ENCODE peak calls at places on chromosomes 11 and 22, in eight cellular contexts. One of them, this sample, is unnamed.

GRCh38 chr11:85821636-85822035 is 10.7 kb upstream of the SYTL2 start:
- DNase-seq in AG09309: no peak
- DNase-seq in AG04450: no peak
- DNase-seq in transverse colon: peak; percentile 45
- DNase-seq in neural progenitor cell: no peak
- DNase-seq in fibroblast of pulmonary artery: peak; percentile 9
- DNase-seq in neural crest cell: no peak
- DNase-seq in activated CD8-positive, alpha-beta T cell treated with anti-CD3 and anti-CD28 coated beads for 36 hours: peak; percentile 27
- DNase-seq in this sample: no peak

GRCh38 chr11:69640260-69640994 is 529 bp upstream of the CCND1 start:
- DNase-seq in AG09309: no peak
- DNase-seq in AG04450: no peak
- DNase-seq in transverse colon: peak; percentile 49
- DNase-seq in neural progenitor cell: peak; percentile 48
- DNase-seq in fibroblast of pulmonary artery: peak; percentile 28
- DNase-seq in neural crest cell: no peak
- DNase-seq in activated CD8-positive, alpha-beta T cell treated with anti-CD3 and anti-CD28 coated beads for 36 hours: peak; percentile 13
- DNase-seq in this sample: peak; percentile 80

GRCh38 chr11:130592056-130592455 is 143.6 kb downstream of the ADAMTS15 start:
- DNase-seq in AG09309: no peak
- DNase-seq in AG04450: no peak
- DNase-seq in transverse colon: no peak
- DNase-seq in neural progenitor cell: no peak
- DNase-seq in fibroblast of pulmonary artery: peak; percentile 54
- DNase-seq in neural crest cell: no peak
- DNase-seq in activated CD8-positive, alpha-beta T cell treated with anti-CD3 and anti-CD28 coated beads for 36 hours: no peak
- DNase-seq in this sample: no peak

GRCh38 chr22:47051435-47052175 is 289.2 kb downstream of the TBC1D22A start:
- DNase-seq in AG09309: no peak
- DNase-seq in AG04450: no peak
- DNase-seq in transverse colon: no peak
- DNase-seq in neural progenitor cell: peak; percentile 49
- DNase-seq in fibroblast of pulmonary artery: no peak
- DNase-seq in neural crest cell: no peak
- DNase-seq in activated CD8-positive, alpha-beta T cell treated with anti-CD3 and anti-CD28 coated beads for 36 hours: no peak
- DNase-seq in this sample: peak; percentile 40

GRCh38 chr11:46628961-46629360 is 11.6 kb downstream of the ATG13 start:
- DNase-seq in AG09309: no peak
- DNase-seq in AG04450: no peak
- DNase-seq in transverse colon: no peak
- DNase-seq in neural progenitor cell: no peak
- DNase-seq in fibroblast of pulmonary artery: no peak
- DNase-seq in neural crest cell: no peak
- DNase-seq in activated CD8-positive, alpha-beta T cell treated with anti-CD3 and anti-CD28 coated beads for 36 hours: no peak
- DNase-seq in this sample: no peak

GRCh38 chr11:120512727-120513435 is 1.3 kb downstream of the GRIK4 start:
- DNase-seq in AG09309: no peak
- DNase-seq in AG04450: no peak
- DNase-seq in transverse colon: no peak
- DNase-seq in neural progenitor cell: no peak
- DNase-seq in fibroblast of pulmonary artery: no peak
- DNase-seq in neural crest cell: no peak
- DNase-seq in activated CD8-positive, alpha-beta T cell treated with anti-CD3 and anti-CD28 coated beads for 36 hours: no peak
- DNase-seq in this sample: no peak

GRCh38 chr11:47248664-47249377 is at the start of gene ACP2:
- DNase-seq in AG09309: no peak
- DNase-seq in AG04450: peak; percentile 72
- DNase-seq in transverse colon: peak; percentile 91
- DNase-seq in neural progenitor cell: peak; percentile 90
- DNase-seq in fibroblast of pulmonary artery: peak; percentile 91
- DNase-seq in neural crest cell: peak; percentile 84
- DNase-seq in activated CD8-positive, alpha-beta T cell treated with anti-CD3 and anti-CD28 coated beads for 36 hours: peak; percentile 94
- DNase-seq in this sample: peak; percentile 95

GRCh38 chr11:6925636-6926207 is 504 bp upstream of the ZNF215 start:
- DNase-seq in AG09309: no peak
- DNase-seq in AG04450: no peak
- DNase-seq in transverse colon: no peak
- DNase-seq in neural progenitor cell: peak; percentile 42
- DNase-seq in fibroblast of pulmonary artery: peak; percentile 35
- DNase-seq in neural crest cell: peak; percentile 7
- DNase-seq in activated CD8-positive, alpha-beta T cell treated with anti-CD3 and anti-CD28 coated beads for 36 hours: no peak
- DNase-seq in this sample: no peak

GRCh38 chr11:68997124-68997994 is 15.7 kb downstream of the MRGPRF start:
- DNase-seq in AG09309: no peak
- DNase-seq in AG04450: no peak
- DNase-seq in transverse colon: peak; percentile 5
- DNase-seq in neural progenitor cell: no peak
- DNase-seq in fibroblast of pulmonary artery: no peak
- DNase-seq in neural crest cell: no peak
- DNase-seq in activated CD8-positive, alpha-beta T cell treated with anti-CD3 and anti-CD28 coated beads for 36 hours: no peak
- DNase-seq in this sample: peak; percentile 34

GRCh38 chr11:92782806-92783205 is 186.6 kb upstream of the MTNR1B start:
- DNase-seq in AG09309: no peak
- DNase-seq in AG04450: no peak
- DNase-seq in transverse colon: no peak
- DNase-seq in neural progenitor cell: no peak
- DNase-seq in fibroblast of pulmonary artery: no peak
- DNase-seq in neural crest cell: no peak
- DNase-seq in activated CD8-positive, alpha-beta T cell treated with anti-CD3 and anti-CD28 coated beads for 36 hours: no peak
- DNase-seq in this sample: no peak

GRCh38 chr11:34266090-34266912 is 91.5 kb downstream of the ABTB2 start:
- DNase-seq in AG09309: peak; percentile 82
- DNase-seq in AG04450: peak; percentile 84
- DNase-seq in transverse colon: no peak
- DNase-seq in neural progenitor cell: no peak
- DNase-seq in fibroblast of pulmonary artery: peak; percentile 97
- DNase-seq in neural crest cell: no peak
- DNase-seq in activated CD8-positive, alpha-beta T cell treated with anti-CD3 and anti-CD28 coated beads for 36 hours: no peak
- DNase-seq in this sample: no peak

GRCh38 chr11:36376888-36377758 is 81.0 kb downstream of the PRR5L start:
- DNase-seq in AG09309: no peak
- DNase-seq in AG04450: no peak
- DNase-seq in transverse colon: peak; percentile 78
- DNase-seq in neural progenitor cell: peak; percentile 85
- DNase-seq in fibroblast of pulmonary artery: peak; percentile 60
- DNase-seq in neural crest cell: peak; percentile 58
- DNase-seq in activated CD8-positive, alpha-beta T cell treated with anti-CD3 and anti-CD28 coated beads for 36 hours: peak; percentile 70
- DNase-seq in this sample: peak; percentile 84

GRCh38 chr22:20180245-20180630 is 29.4 kb upstream of the CCDC188 start:
- DNase-seq in AG09309: no peak
- DNase-seq in AG04450: no peak
- DNase-seq in transverse colon: no peak
- DNase-seq in neural progenitor cell: peak; percentile 49
- DNase-seq in fibroblast of pulmonary artery: no peak
- DNase-seq in neural crest cell: no peak
- DNase-seq in activated CD8-positive, alpha-beta T cell treated with anti-CD3 and anti-CD28 coated beads for 36 hours: no peak
- DNase-seq in this sample: no peak
- TF ChIP-seq CTCF in AG09309: peak; percentile 35
- TF ChIP-seq CTCF in AG04450: peak; percentile 14
- TF ChIP-seq CTCF in transverse colon: no peak
- TF ChIP-seq CTCF in neural progenitor cell: peak; percentile 57
- TF ChIP-seq CTCF in fibroblast of pulmonary artery: peak; percentile 4
- TF ChIP-seq CTCF in neural crest cell: peak; percentile 43
- TF ChIP-seq CTCF in activated CD8-positive, alpha-beta T cell treated with anti-CD3 and anti-CD28 coated beads for 36 hours: no peak
- TF ChIP-seq CTCF in this sample: no peak

GRCh38 chr11:23751280-23751679 is 745.6 kb upstream of the LUZP2 start:
- DNase-seq in AG09309: no peak
- DNase-seq in AG04450: no peak
- DNase-seq in transverse colon: no peak
- DNase-seq in neural progenitor cell: no peak
- DNase-seq in fibroblast of pulmonary artery: no peak
- DNase-seq in neural crest cell: no peak
- DNase-seq in activated CD8-positive, alpha-beta T cell treated with anti-CD3 and anti-CD28 coated beads for 36 hours: no peak
- DNase-seq in this sample: no peak
- TF ChIP-seq CTCF in AG09309: no peak
- TF ChIP-seq CTCF in AG04450: no peak
- TF ChIP-seq CTCF in transverse colon: no peak
- TF ChIP-seq CTCF in neural progenitor cell: no peak
- TF ChIP-seq CTCF in fibroblast of pulmonary artery: no peak
- TF ChIP-seq CTCF in neural crest cell: no peak
- TF ChIP-seq CTCF in activated CD8-positive, alpha-beta T cell treated with anti-CD3 and anti-CD28 coated beads for 36 hours: no peak
- TF ChIP-seq CTCF in this sample: no peak

GRCh38 chr22:24157783-24158170 is 23.5 kb upstream of the SUSD2 start:
- DNase-seq in AG09309: no peak
- DNase-seq in AG04450: no peak
- DNase-seq in transverse colon: no peak
- DNase-seq in neural progenitor cell: no peak
- DNase-seq in fibroblast of pulmonary artery: no peak
- DNase-seq in neural crest cell: no peak
- DNase-seq in activated CD8-positive, alpha-beta T cell treated with anti-CD3 and anti-CD28 coated beads for 36 hours: peak; percentile 52
- DNase-seq in this sample: no peak
- TF ChIP-seq CTCF in AG09309: no peak
- TF ChIP-seq CTCF in AG04450: peak; percentile 5
- TF ChIP-seq CTCF in transverse colon: no peak
- TF ChIP-seq CTCF in neural progenitor cell: no peak
- TF ChIP-seq CTCF in fibroblast of pulmonary artery: no peak
- TF ChIP-seq CTCF in neural crest cell: no peak
- TF ChIP-seq CTCF in activated CD8-positive, alpha-beta T cell treated with anti-CD3 and anti-CD28 coated beads for 36 hours: no peak
- TF ChIP-seq CTCF in this sample: no peak

GRCh38 chr11:109320595-109320994 is 101.4 kb upstream of the C11orf87 start:
- DNase-seq in AG09309: peak; percentile 61
- DNase-seq in AG04450: no peak
- DNase-seq in transverse colon: no peak
- DNase-seq in neural progenitor cell: no peak
- DNase-seq in fibroblast of pulmonary artery: peak; percentile 64
- DNase-seq in neural crest cell: no peak
- DNase-seq in activated CD8-positive, alpha-beta T cell treated with anti-CD3 and anti-CD28 coated beads for 36 hours: no peak
- DNase-seq in this sample: no peak
- TF ChIP-seq CTCF in AG09309: no peak
- TF ChIP-seq CTCF in AG04450: no peak
- TF ChIP-seq CTCF in transverse colon: no peak
- TF ChIP-seq CTCF in neural progenitor cell: no peak
- TF ChIP-seq CTCF in fibroblast of pulmonary artery: no peak
- TF ChIP-seq CTCF in neural crest cell: no peak
- TF ChIP-seq CTCF in activated CD8-positive, alpha-beta T cell treated with anti-CD3 and anti-CD28 coated beads for 36 hours: no peak
- TF ChIP-seq CTCF in this sample: no peak

This sample was measured in kidney.